ENCODE peak calls at places on chromosomes 13 and 19, in nine cellular contexts. H, N, X, B, Y, M, E, P and W are unnamed samples. For H3K36me3, the result is how much of the 10 kb centered on the place peaks cover.

GRCh38 chr19:48746738-48747575 is at the start of gene IZUMO1:
- DNase-seq in H (peak), N (peak), X (peak), B (peak), Y (peak), M (peak), E (peak), P (peak), W (peak)

GRCh38 chr19:10009269-10009665 is 1.0 kb downstream of the COL5A3 start:
- DNase-seq in H (peak), N (peak), X (no peak), B (peak), Y (peak), M (peak), E (no peak), P (peak), W (peak)

GRCh38 chr13:40878321-40878720 is 88.9 kb downstream of the SLC25A15 start:
- DNase-seq in H (no peak), N (no peak), X (no peak), B (no peak), Y (no peak), M (no peak), E (no peak), P (no peak), W (peak)

GRCh38 chr19:38433268-38433733 is at the start of gene RYR1:
- DNase-seq in H (peak), N (peak), X (peak), B (peak), Y (peak), M (peak), E (no peak), P (peak), W (no peak)

GRCh38 chr13:98791611-98792010 is 39.1 kb upstream of the SLC15A1 start:
- DNase-seq in H (no peak), N (no peak), X (no peak), B (no peak), Y (no peak), M (no peak), E (no peak), P (no peak), W (no peak)

GRCh38 chr13:27006519-27007161 is 165.0 kb downstream of the USP12 start:
- DNase-seq in H (peak), N (no peak), X (peak), B (peak), Y (peak), M (no peak), E (no peak), P (peak), W (no peak)

GRCh38 chr19:1259873-1260748 is 9.0 kb upstream of the CIRBP start:
- DNase-seq in H (no peak), N (no peak), X (peak), B (peak), Y (peak), M (peak), E (no peak), P (peak), W (no peak)

GRCh38 chr19:28595722-28596121 is 617.2 kb downstream of the UQCRFS1 start:
- DNase-seq in H (no peak), N (no peak), X (no peak), B (no peak), Y (no peak), M (no peak), E (no peak), P (no peak), W (no peak)

GRCh38 chr19:5917431-5918107 is 3.5 kb downstream of the CAPS start:
- DNase-seq in H (no peak), N (no peak), X (no peak), B (no peak), Y (no peak), M (no peak), E (no peak), P (no peak), W (no peak)

GRCh38 chr19:5915782-5916165 is 1.7 kb downstream of the CAPS start:
- DNase-seq in H (no peak), N (no peak), X (no peak), B (no peak), Y (no peak), M (no peak), E (no peak), P (no peak), W (no peak)

GRCh38 chr19:5921777-5922176 is 7.7 kb downstream of the CAPS start:
- DNase-seq in H (no peak), N (no peak), X (no peak), B (no peak), Y (no peak), M (no peak), E (no peak), P (no peak), W (no peak)

GRCh38 chr19:5916201-5916708 is 2.2 kb downstream of the CAPS start:
- DNase-seq in H (no peak), N (no peak), X (no peak), B (no peak), Y (no peak), M (no peak), E (no peak), P (no peak), W (no peak)

GRCh38 chr19:5918463-5919079 is 4.5 kb downstream of the CAPS start:
- DNase-seq in H (no peak), N (no peak), X (no peak), B (no peak), Y (no peak), M (no peak), E (no peak), P (no peak), W (no peak)
- H3K36me3 ChIP-seq in H (under half), N (half or more), X (half or more), B (under half), Y (under half), M (half or more), E (half or more), P (half or more), W (under half)

DNA sequence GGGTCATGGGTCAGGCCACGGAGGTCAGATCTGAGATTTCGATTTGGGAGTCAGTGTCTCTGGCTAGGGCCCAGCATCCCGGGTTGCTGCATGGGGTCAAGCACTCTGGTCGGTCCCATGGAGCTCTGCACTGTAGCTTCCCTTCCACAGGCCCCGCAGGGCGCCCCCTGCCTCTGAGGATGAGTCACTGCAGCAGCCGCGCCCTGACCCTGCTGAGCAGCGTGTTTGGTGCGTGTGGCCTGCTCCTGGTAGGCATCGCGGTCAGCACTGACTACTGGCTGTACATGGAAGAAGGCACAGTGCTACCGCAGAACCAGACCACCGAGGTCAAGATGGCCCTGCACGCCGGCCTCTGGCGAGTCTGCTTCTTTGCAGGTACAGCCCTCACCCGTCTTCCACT is 3.6 kb downstream of the CACNG7 start:
- DNase-seq in H (no peak), N (no peak), X (no peak), B (peak), Y (no peak), M (no peak), E (no peak), P (no peak), W (no peak)
- TF ChIP-seq CTCF in H (no peak), N (no peak), X (no peak), B (peak), Y (no peak), M (no peak), E (no peak), P (peak), W (no peak)

GRCh38 chr13:28099396-28100148 is 804 bp downstream of the FLT3 start:
- DNase-seq in H (no peak), N (no peak), X (no peak), B (peak), Y (no peak), M (no peak), E (no peak), P (no peak), W (no peak)

GRCh38 chr13:28093871-28094270 is 6.5 kb downstream of the FLT3 start:
- DNase-seq in H (no peak), N (no peak), X (no peak), B (no peak), Y (no peak), M (no peak), E (no peak), P (no peak), W (no peak)

GRCh38 chr13:28089065-28089464 is 11.3 kb downstream of the FLT3 start:
- DNase-seq in H (no peak), N (no peak), X (no peak), B (no peak), Y (no peak), M (no peak), E (no peak), P (no peak), W (no peak)

GRCh38 chr13:28097503-28097902 is 2.9 kb downstream of the FLT3 start:
- DNase-seq in H (no peak), N (no peak), X (no peak), B (no peak), Y (no peak), M (no peak), E (no peak), P (no peak), W (no peak)

GRCh38 chr13:28094311-28094710 is 6.1 kb downstream of the FLT3 start:
- DNase-seq in H (no peak), N (no peak), X (no peak), B (no peak), Y (no peak), M (no peak), E (no peak), P (no peak), W (no peak)
- H3K36me3 ChIP-seq in H (under half), N (under half), X (under half), B (under half), Y (under half), M (under half), E (under half), P (under half), W (under half)

GRCh38 chr19:57320180-57321084 is at the start of gene ZNF543:
- DNase-seq in H (peak), N (peak), X (peak), B (peak), Y (peak), M (peak), E (peak), P (peak), W (peak)
- TF ChIP-seq CTCF in H (no peak), N (no peak), X (no peak), B (no peak), Y (no peak), M (no peak), E (no peak), P (no peak), W (no peak)

DNA sequence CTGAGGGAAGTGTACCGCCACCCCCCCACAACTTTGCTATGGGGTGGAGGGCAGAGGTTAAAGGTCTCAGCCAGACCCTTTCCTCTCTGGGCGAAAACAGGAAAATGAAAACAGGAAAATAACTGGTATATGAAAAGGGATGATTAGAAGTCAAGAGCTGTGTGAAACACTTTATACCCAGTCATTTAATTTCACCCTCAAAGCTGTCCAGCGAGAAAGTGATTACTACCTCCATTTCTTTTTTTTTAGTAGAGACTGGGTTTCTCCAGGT is 575 bp upstream of the PHLDB3 start:
- DNase-seq in H (no peak), N (no peak), X (no peak), B (no peak), Y (no peak), M (no peak), E (no peak), P (no peak), W (no peak)
- H3K36me3 ChIP-seq in H (under half), N (under half), X (under half), B (under half), Y (under half), M (under half), E (under half), P (under half), W (under half)

GRCh38 chr19:4871711-4872110 is 4.2 kb upstream of the PLIN3 start:
- DNase-seq in H (no peak), N (no peak), X (no peak), B (no peak), Y (no peak), M (no peak), E (no peak), P (no peak), W (no peak)

GRCh38 chr19:4867534-4868285 is at the start of gene PLIN3:
- DNase-seq in H (peak), N (peak), X (peak), B (peak), Y (peak), M (peak), E (peak), P (peak), W (peak)

GRCh38 chr19:4866595-4867424 is 657 bp downstream of the PLIN3 start:
- DNase-seq in H (peak), N (peak), X (peak), B (peak), Y (peak), M (peak), E (no peak), P (peak), W (no peak)

GRCh38 chr19:4868286-4868834 is 893 bp upstream of the PLIN3 start:
- DNase-seq in H (no peak), N (no peak), X (no peak), B (no peak), Y (no peak), M (no peak), E (no peak), P (no peak), W (no peak)

GRCh38 chr19:4870025-4870700 is 2.7 kb upstream of the PLIN3 start:
- DNase-seq in H (peak), N (no peak), X (peak), B (no peak), Y (peak), M (peak), E (peak), P (peak), W (peak)
- TF ChIP-seq CTCF in H (no peak), N (no peak), X (no peak), B (no peak), Y (no peak), M (no peak), E (no peak), P (no peak), W (no peak)

GRCh38 chr13:50052478-50052877 is 37.2 kb downstream of the KCNRG start:
- DNase-seq in H (no peak), N (no peak), X (no peak), B (no peak), Y (no peak), M (no peak), E (no peak), P (no peak), W (no peak)
- H3K36me3 ChIP-seq in H (under half), N (under half), X (under half), B (under half), Y (under half), M (under half), E (under half), P (under half), W (under half)

DNA sequence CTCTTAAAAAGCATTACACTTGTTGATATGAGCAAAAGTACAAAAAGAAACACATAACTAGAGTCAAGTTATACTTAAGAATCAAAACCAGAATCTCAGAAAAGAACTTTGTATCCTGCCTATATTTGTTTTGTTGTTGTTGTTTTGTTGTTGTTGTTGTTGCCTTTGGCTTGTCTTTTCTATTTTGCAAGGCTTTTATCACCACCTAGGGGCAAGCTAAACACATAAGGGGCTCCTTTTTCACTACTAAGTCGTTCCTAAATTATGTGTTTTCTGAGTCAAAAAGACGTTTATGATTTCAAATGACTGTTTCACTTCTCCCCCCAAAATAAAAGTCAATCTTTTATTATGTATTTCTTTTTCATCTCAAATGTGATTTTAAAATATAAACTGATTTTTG is 250.2 kb downstream of the RBM26 start:
- DNase-seq in H (no peak), N (no peak), X (no peak), B (no peak), Y (no peak), M (no peak), E (no peak), P (no peak), W (no peak)
- TF ChIP-seq CTCF in H (no peak), N (no peak), X (no peak), B (peak), Y (no peak), M (no peak), E (no peak), P (no peak), W (no peak)

GRCh38 chr19:8466018-8466417 is 21.2 kb downstream of the HNRNPM start:
- DNase-seq in H (no peak), N (no peak), X (no peak), B (no peak), Y (no peak), M (no peak), E (no peak), P (no peak), W (peak)
- H3K36me3 ChIP-seq in H (half or more), N (half or more), X (half or more), B (under half), Y (under half), M (half or more), E (half or more), P (half or more), W (half or more)